ENCODE peak calls at places on chromosomes 4 and X, in four cellular contexts. U is NT2/D1, J is BE2C, Y is endothelial cell of umbilical vein. Q is an unnamed sample.

GRCh38 chr4:109754093-109754857 is 24.4 kb upstream of the PLA2G12A start:
- DNase-seq in U (no peak), Y (no peak), J (no peak), Q (no peak)

GRCh38 chrX:19964017-19964710 is 26.7 kb downstream of the BCLAF3 start:
- DNase-seq in U (no peak), J (no peak), Y (no peak), Q (no peak)

GRCh38 chr4:181897935-181898334 is 345.3 kb upstream of the TENM3 start:
- DNase-seq in Y (no peak), U (no peak), J (no peak), Q (no peak)

GRCh38 chr4:175470141-175470540 is 341.9 kb downstream of the GPM6A start:
- DNase-seq in U (no peak), Y (no peak), J (no peak), Q (no peak)

GRCh38 chr4:123349401-123350190 is 47.0 kb upstream of the SPRY1 start:
- DNase-seq in J (no peak), Y (no peak), U (no peak), Q (no peak)

GRCh38 chr4:149264093-149264733 is 551.4 kb downstream of the IQCM start:
- DNase-seq in J (peak; percentile 34), Y (peak; percentile 55), U (peak; percentile 25), Q (peak; percentile 5)

GRCh38 chr4:147754037-147754445 is 22.2 kb downstream of the ARHGAP10 start:
- DNase-seq in J (no peak), Y (peak; percentile 61), U (no peak), Q (peak; percentile 66)

GRCh38 chr4:8365951-8366350 is 74.6 kb downstream of the ACOX3 start:
- DNase-seq in U (no peak), J (peak; percentile 33), Y (no peak), Q (no peak)

GRCh38 chr4:69920874-69921273 is 10.0 kb upstream of the CSN1S1 start:
- DNase-seq in U (no peak), J (no peak), Y (no peak), Q (no peak)

GRCh38 chr4:78298618-78299017 is 241.5 kb downstream of the FRAS1 start:
- DNase-seq in U (no peak), Y (no peak), J (no peak), Q (no peak)

GRCh38 chr4:5460106-5460801 is 248.1 kb downstream of the EVC2 start:
- DNase-seq in J (peak; percentile 48), U (peak; percentile 35), Y (peak; percentile 7), Q (no peak)

GRCh38 chr4:91147067-91147466 is 1019.9 kb downstream of the CCSER1 start:
- DNase-seq in J (peak; percentile 4), U (no peak), Y (no peak), Q (no peak)

GRCh38 chrX:6407541-6407940 is 127.4 kb downstream of the VCX3A start:
- DNase-seq in Y (no peak), J (no peak), U (no peak), Q (no peak)

GRCh38 chr4:86033171-86033570 is 326.7 kb downstream of the MAPK10 start:
- DNase-seq in Y (peak; percentile 83), J (no peak), U (no peak), Q (peak; percentile 95)

GRCh38 chr4:98658287-98659105 is at the start of gene TSPAN5:
- DNase-seq in Y (peak; percentile 82), U (peak; percentile 52), J (peak; percentile 84), Q (peak; percentile 79)

GRCh38 chr4:176561368-176561767 is 231.4 kb downstream of the VEGFC start:
- DNase-seq in U (no peak), Y (no peak), J (no peak), Q (no peak)

GRCh38 chr4:3497554-3498389 is 34.5 kb downstream of the LRPAP1 start:
- DNase-seq in J (no peak), U (no peak), Y (no peak), Q (no peak)

GRCh38 chr4:110364911-110365520 is 110.9 kb upstream of the ENPEP start:
- DNase-seq in Y (no peak), U (no peak), J (no peak), Q (no peak)

GRCh38 chrX:103533428-103534216 is 14.3 kb upstream of the RAB40A start:
- DNase-seq in J (peak; percentile 59), U (peak; percentile 57), Y (peak; percentile 69), Q (peak; percentile 41)

GRCh38 chr4:13985824-13986223 is 358.3 kb upstream of the BOD1L1 start:
- DNase-seq in J (no peak), U (no peak), Y (no peak), Q (no peak)

GRCh38 chr4:42331914-42332368 is 65.3 kb upstream of the SHISA3 start:
- DNase-seq in Y (peak; percentile 88), J (no peak), U (no peak), Q (peak; percentile 4)

GRCh38 chrX:96987228-96987627 is 103.5 kb downstream of the RPA4 start:
- DNase-seq in Y (no peak), U (no peak), J (no peak), Q (no peak)

GRCh38 chr4:98510757-98511517 is 147.5 kb downstream of the TSPAN5 start:
- DNase-seq in J (no peak), Y (no peak), U (no peak), Q (no peak)

GRCh38 chrX:130117166-130117565 is 6.9 kb upstream of the ELF4 start:
- DNase-seq in J (no peak), U (no peak), Y (no peak), Q (no peak)

GRCh38 chrX:14032383-14032782 is 2.7 kb upstream of the GEMIN8 start:
- DNase-seq in U (peak; percentile 56), Y (peak; percentile 36), J (peak; percentile 44), Q (no peak)

GRCh38 chr4:3765271-3766206 is 646 bp upstream of the ADRA2C start:
- DNase-seq in J (peak; percentile 81), U (no peak), Y (no peak), Q (peak; percentile 66)

GRCh38 chr4:76630748-76631147 is 195.7 kb downstream of the SHROOM3 start:
- DNase-seq in U (no peak), Y (no peak), J (no peak), Q (no peak)

GRCh38 chrX:49129427-49129826 is 5.9 kb upstream of the GPKOW start:
- DNase-seq in J (no peak), U (no peak), Y (no peak), Q (no peak)

GRCh38 chr4:80577991-80578390 is 242.5 kb downstream of the CFAP299 start:
- DNase-seq in U (no peak), Y (no peak), J (no peak), Q (no peak)

GRCh38 chrX:132751043-132751690 is 207.3 kb downstream of the HS6ST2 start:
- DNase-seq in U (peak; percentile 16), J (no peak), Y (no peak), Q (no peak)

GRCh38 chr4:48445704-48446103 is 37.4 kb upstream of the SLC10A4 start:
- DNase-seq in Y (peak; percentile 13), J (no peak), U (no peak), Q (no peak)

GRCh38 chr4:146243141-146243882 is 29.0 kb downstream of the REELD1 start:
- DNase-seq in U (no peak), J (no peak), Y (peak; percentile 37), Q (no peak)

GRCh38 chr4:100511906-100512305 is 5.9 kb downstream of the EMCN start:
- DNase-seq in U (no peak), J (no peak), Y (peak; percentile 41), Q (no peak)

GRCh38 chr4:71857713-71858451 is 74.0 kb upstream of the GC start:
- DNase-seq in U (peak; percentile 82), J (no peak), Y (no peak), Q (no peak)

GRCh38 chr4:38328963-38329729 is 334.9 kb upstream of the KLF3 start:
- DNase-seq in Y (no peak), J (no peak), U (no peak), Q (no peak)

DNA sequence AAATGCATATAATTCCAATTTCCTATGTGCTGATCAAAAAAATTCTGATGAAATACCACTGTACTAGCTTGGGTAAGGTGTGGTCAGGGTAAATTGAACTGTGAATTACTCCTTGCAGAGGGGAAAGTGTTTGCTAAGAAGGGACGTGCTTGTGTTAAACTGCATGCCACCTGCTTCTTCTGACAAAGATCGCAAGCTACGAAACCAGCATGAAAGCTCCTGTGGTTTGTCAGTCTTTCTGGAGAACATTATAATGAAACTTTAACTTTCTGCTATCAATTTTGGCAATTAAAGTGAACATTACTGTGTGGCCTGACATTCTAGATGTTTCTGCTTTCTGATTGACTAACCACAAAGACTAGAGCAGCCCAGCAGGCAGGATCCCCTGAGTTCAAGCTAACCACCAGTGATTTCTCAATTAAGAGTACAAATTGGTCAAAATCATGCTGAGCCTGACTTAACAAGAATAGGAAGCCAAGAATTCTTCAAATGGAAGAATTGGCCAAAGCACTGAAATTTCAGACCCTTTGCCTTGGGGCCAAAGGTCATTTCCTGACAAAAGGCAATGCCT is 239.0 kb downstream of the SLITRK2 start:
- DNase-seq in J (no peak), U (no peak), Y (no peak), Q (no peak)
- H3K9me3 ChIP-seq in J (no peaks in the 10 kb centered on the region), U (no peaks in the 10 kb centered on the region), Y (no peaks in the 10 kb centered on the region), Q (no peaks in the 10 kb centered on the region)

DNA sequence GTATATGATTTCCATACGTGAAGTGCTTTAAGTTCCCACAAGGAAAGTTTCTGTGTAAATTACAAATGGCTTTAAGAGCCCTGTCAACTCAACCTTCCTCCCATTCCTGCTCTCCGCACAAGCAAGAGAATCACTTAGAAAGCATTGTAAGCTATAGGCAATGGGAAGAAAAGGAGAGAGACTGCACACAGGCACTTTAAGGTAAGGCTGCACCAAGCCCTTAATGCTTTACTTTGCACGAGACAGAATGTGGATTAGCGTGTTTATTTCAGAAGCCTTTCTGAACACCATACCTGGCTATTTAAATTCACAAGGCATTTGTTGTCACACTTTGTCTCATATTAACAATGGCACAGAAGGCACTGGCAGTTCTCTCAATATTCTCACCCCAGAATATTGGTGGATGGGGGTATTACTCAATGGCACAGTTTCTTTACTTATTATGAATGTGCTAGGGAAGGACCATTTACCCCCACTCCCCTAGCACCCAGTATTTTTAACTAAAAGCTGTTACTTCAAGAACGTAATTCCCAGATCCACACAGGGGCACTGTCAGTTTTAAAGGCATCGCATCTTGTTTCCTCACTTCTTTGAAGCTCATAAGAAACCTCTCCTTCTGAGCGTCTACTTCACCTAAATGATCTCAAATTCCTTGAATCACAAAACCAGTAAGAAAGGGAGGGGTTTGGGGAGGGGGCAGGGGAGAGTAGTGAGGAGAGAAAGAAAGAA is 150.0 kb downstream of the MAML3 start:
- DNase-seq in Y (no peak), U (no peak), J (no peak), Q (no peak)
- H3K4me3 ChIP-seq in Y (no peak overlapping the region), U (no peak overlapping the region), J (peak overlapping the region; percentile 49), Q (no peak overlapping the region)

GRCh38 chr4:153594208-153594607 is 89.9 kb upstream of the TLR2 start:
- DNase-seq in J (no peak), U (no peak), Y (no peak), Q (no peak)
- H3K36me3 ChIP-seq in J (peaks cover 1% of the 10 kb centered on the region), U (peaks cover 48% of the 10 kb centered on the region), Y (peaks cover 6% of the 10 kb centered on the region), Q (peaks cover 10% of the 10 kb centered on the region)

DNA sequence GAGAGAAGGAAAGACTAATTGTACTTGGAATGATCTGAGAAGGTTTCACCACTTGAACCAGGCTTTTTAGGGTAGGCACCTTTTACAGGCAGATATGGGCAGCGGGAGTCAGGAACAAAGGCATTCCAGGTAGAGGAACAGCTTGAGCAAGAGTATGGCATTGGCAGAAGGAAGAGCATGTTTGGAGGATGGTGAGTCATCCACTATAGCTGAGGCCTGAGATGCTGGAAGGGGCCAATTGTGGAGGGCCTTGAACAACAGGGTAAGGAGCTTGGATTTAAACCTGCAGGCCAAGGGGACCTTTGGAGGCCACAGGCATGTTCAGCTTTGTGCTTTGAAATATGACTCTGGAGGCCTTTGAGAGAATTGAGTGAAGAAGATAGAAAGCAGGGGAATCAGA is 32.2 kb downstream of the PFKFB1 start:
- DNase-seq in J (no peak), U (no peak), Y (no peak), Q (no peak)
- H3K9me3 ChIP-seq in J (no peaks in the 10 kb centered on the region), U (no peaks in the 10 kb centered on the region), Y (no peaks in the 10 kb centered on the region), Q (no peaks in the 10 kb centered on the region)

GRCh38 chr4:11566440-11567022 is 137.8 kb upstream of the HS3ST1 start:
- DNase-seq in Y (no peak), U (no peak), J (no peak), Q (no peak)
- H3K4me3 ChIP-seq in Y (no peak overlapping the region), U (no peak overlapping the region), J (no peak overlapping the region), Q (no peak overlapping the region)